ENCODE peak calls at places on chromosome 18, in six cellular contexts. S is GM13977; A is choroid plexus epithelial cell; K is cardiac fibroblast; M is CD8-positive, alpha-beta T cell; O is HL-60. D is an unnamed sample.

GRCh38 chr18:58496231-58496630 is 132.7 kb downstream of the ALPK2 start:
- DNase-seq in S (no peak), A (no peak), K (peak), M (no peak), O (no peak), D (no peak)

GRCh38 chr18:39742015-39742466 is 2176.4 kb upstream of the CELF4 start:
- DNase-seq in S (no peak), A (no peak), K (no peak), M (no peak), O (no peak), D (no peak)

GRCh38 chr18:75064513-75064905 is 144.4 kb downstream of the PTGR3 start:
- DNase-seq in S (no peak), A (no peak), K (no peak), M (no peak), O (no peak), D (no peak)

GRCh38 chr18:7946724-7947377 is 379.7 kb downstream of the PTPRM start:
- DNase-seq in S (no peak), A (peak), K (peak), M (no peak), O (no peak), D (peak)

GRCh38 chr18:23519725-23520124 is 16.4 kb downstream of the RMC1 start:
- DNase-seq in S (no peak), A (no peak), K (peak), M (no peak), O (no peak), D (no peak)

GRCh38 chr18:63892544-63892943 is 5.0 kb downstream of the SERPINB2 start:
- DNase-seq in S (no peak), A (no peak), K (peak), M (no peak), O (peak), D (no peak)

GRCh38 chr18:45841765-45842442 is 16.4 kb downstream of the SIGLEC15 start:
- DNase-seq in S (no peak), A (no peak), K (no peak), M (no peak), O (no peak), D (no peak)

GRCh38 chr18:59033361-59033760 is 106.3 kb upstream of the SEC11C start:
- DNase-seq in S (no peak), A (peak), K (no peak), M (no peak), O (no peak), D (no peak)

GRCh38 chr18:10170375-10170774 is 256.6 kb downstream of the VAPA start:
- DNase-seq in S (no peak), A (no peak), K (peak), M (no peak), O (no peak), D (no peak)

GRCh38 chr18:9952633-9953416 is 39.0 kb downstream of the VAPA start:
- DNase-seq in S (no peak), A (peak), K (no peak), M (no peak), O (no peak), D (no peak)

GRCh38 chr18:25190468-25190867 is 161.5 kb downstream of the ZNF521 start:
- DNase-seq in S (no peak), A (no peak), K (no peak), M (no peak), O (no peak), D (no peak)

GRCh38 chr18:44835555-44836156 is 155.0 kb downstream of the SETBP1 start:
- DNase-seq in S (no peak), A (no peak), K (no peak), M (no peak), O (no peak), D (no peak)

GRCh38 chr18:50812834-50813233 is 7.0 kb downstream of the MRO start:
- DNase-seq in S (no peak), A (no peak), K (no peak), M (no peak), O (no peak), D (no peak)

GRCh38 chr18:50715919-50716318 is 103.9 kb downstream of the MRO start:
- DNase-seq in S (no peak), A (peak), K (peak), M (no peak), O (no peak), D (no peak)

GRCh38 chr18:51196116-51196810 is 1.2 kb downstream of the MEX3C start:
- DNase-seq in S (no peak), A (peak), K (peak), M (peak), O (no peak), D (peak)

GRCh38 chr18:35736696-35737095 is 155.2 kb downstream of the GALNT1 start:
- DNase-seq in S (no peak), A (no peak), K (peak), M (no peak), O (no peak), D (no peak)

GRCh38 chr18:14948163-14948540 is 200.2 kb downstream of the ANKRD30B start:
- DNase-seq in S (no peak), A (no peak), K (no peak), M (no peak), O (no peak), D (no peak)

GRCh38 chr18:45734944-45735343 is 11.0 kb downstream of the SLC14A1 start:
- DNase-seq in S (no peak), A (no peak), K (no peak), M (no peak), O (no peak), D (no peak)

GRCh38 chr18:8844721-8845148 is 139.4 kb downstream of the MTCL1 start:
- DNase-seq in S (no peak), A (no peak), K (no peak), M (no peak), O (no peak), D (no peak)

GRCh38 chr18:61765097-61765496 is 127.7 kb downstream of the RNF152 start:
- DNase-seq in S (no peak), A (peak), K (peak), M (no peak), O (no peak), D (no peak)

GRCh38 chr18:59484796-59485328 is 125.8 kb upstream of the LMAN1 start:
- DNase-seq in S (no peak), A (peak), K (peak), M (no peak), O (no peak), D (no peak)

GRCh38 chr18:477565-477964 is 22.9 kb downstream of the COLEC12 start:
- DNase-seq in S (peak), A (no peak), K (no peak), M (no peak), O (no peak), D (no peak)

GRCh38 chr18:48834421-48835011 is 116.2 kb downstream of the SMAD7 start:
- DNase-seq in S (peak), A (peak), K (peak), M (peak), O (peak), D (peak)

GRCh38 chr18:46950064-46950656 is 32.8 kb downstream of the KATNAL2 start:
- DNase-seq in S (peak), A (peak), K (peak), M (no peak), O (no peak), D (no peak)

GRCh38 chr18:75745147-75745546 is 317.6 kb upstream of the SMIM21 start:
- DNase-seq in S (no peak), A (no peak), K (no peak), M (no peak), O (no peak), D (no peak)

GRCh38 chr18:10042492-10042891 is 128.7 kb downstream of the VAPA start:
- DNase-seq in S (no peak), A (peak), K (no peak), M (no peak), O (no peak), D (no peak)

GRCh38 chr18:39774957-39775582 is 2180.0 kb upstream of the PIK3C3 start:
- DNase-seq in S (no peak), A (no peak), K (no peak), M (no peak), O (no peak), D (no peak)

GRCh38 chr18:50286391-50287027 is 983 bp downstream of the CXXC1 start:
- DNase-seq in S (no peak), A (peak), K (peak), M (no peak), O (no peak), D (no peak)

GRCh38 chr18:13684546-13684945 is 41.8 kb downstream of the FAM210A start:
- DNase-seq in S (no peak), A (peak), K (no peak), M (no peak), O (no peak), D (no peak)

GRCh38 chr18:13681701-13682100 is 44.7 kb downstream of the FAM210A start:
- DNase-seq in S (no peak), A (no peak), K (no peak), M (no peak), O (no peak), D (no peak)

GRCh38 chr18:13676499-13676898 is 49.9 kb downstream of the FAM210A start:
- DNase-seq in S (no peak), A (no peak), K (no peak), M (no peak), O (no peak), D (no peak)

GRCh38 chr18:13680612-13681011 is 45.7 kb downstream of the FAM210A start:
- DNase-seq in S (no peak), A (peak), K (peak), M (no peak), O (no peak), D (peak)
- TF ChIP-seq CTCF in S (peak), A (peak), K (peak), M (peak), O (no peak), D (peak)

DNA sequence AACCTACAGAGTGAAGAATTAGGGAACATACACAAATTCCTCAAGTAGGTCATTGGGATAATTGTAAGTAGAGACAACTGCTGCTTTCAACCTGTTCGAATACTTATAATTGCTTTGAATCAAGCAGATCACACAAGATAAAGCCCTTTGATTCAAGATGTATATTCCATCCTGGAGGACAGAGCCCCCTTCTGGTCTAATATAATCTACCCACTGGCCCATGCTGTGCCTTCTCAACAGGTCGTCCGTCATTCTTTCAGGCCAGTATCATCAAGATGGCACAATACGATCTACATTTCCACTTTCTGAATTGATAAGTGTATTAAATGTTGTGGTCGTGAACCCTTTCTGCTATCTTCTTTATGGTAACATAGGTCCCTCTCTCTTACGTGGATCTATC is 387.0 kb upstream of the CDH19 start:
- DNase-seq in S (no peak), A (no peak), K (no peak), M (no peak), O (no peak), D (no peak)
- TF ChIP-seq CTCF in S (no peak), A (no peak), K (no peak), M (no peak), O (no peak), D (no peak)

DNA sequence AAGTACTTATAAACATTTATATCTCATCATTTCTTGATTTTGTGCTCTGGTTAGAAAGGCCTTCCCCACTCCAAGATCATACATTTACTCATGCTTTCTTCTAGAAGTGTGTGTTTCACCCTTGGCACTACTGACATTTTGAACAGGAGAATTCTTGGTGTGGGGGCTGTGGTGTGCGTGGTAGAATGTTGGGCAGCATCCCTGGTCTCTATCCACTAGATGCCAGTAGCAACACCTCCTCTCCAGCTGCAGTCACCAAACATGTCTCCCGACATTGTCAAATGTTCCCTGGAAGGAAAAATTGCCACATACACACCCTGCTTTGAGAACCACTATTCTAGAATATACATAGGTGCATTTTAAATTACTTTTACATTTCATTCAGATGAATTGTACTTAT is 8.7 kb upstream of the TGIF1 start:
- DNase-seq in S (no peak), A (peak), K (peak), M (no peak), O (no peak), D (no peak)
- TF ChIP-seq CTCF in S (no peak), A (peak), K (no peak), M (peak), O (peak), D (no peak)

DNA sequence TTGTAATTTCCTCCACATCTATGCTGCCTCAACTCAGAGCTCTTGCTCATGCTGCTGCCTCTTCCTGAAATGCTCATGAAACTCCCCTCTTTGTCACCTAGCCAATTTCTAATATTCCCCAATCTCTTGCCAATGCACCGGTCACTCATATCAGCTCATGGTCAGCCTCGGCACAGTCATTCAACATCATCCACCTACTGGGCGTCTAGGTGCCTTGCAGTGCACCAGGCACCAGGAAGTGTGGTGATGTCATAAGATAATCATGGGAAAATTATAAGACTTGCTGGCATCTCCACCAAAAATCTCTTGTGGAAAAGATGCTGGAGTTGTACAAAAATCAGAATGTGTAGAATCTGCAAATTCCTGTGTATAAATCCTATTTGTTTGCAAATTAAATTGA is 52.6 kb upstream of the RAB27B start:
- DNase-seq in S (no peak), A (peak), K (peak), M (no peak), O (no peak), D (no peak)
- TF ChIP-seq CTCF in S (no peak), A (peak), K (peak), M (no peak), O (no peak), D (no peak)

DNA sequence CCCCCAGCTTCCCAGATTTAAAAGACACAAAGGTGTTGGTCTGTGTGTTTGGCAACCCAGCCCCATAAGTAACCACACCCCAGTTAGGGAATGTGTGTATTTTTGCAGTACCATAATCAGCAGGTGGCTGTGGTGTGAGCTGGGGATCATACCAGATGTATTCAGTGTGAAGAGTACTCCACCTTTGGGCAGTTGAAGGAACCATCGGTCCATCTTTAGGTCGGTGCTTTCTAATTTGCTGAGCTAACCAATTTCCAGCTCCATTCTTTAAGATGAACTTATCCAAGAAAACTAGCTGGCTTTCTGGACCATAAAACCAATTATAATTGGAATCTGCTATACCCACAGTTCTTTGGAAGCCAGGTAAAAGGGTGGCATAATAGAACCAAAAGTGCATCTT is 3.2 kb downstream of the DSEL start:
- DNase-seq in S (no peak), A (peak), K (no peak), M (no peak), O (no peak), D (no peak)
- TF ChIP-seq CTCF in S (peak), A (peak), K (peak), M (no peak), O (no peak), D (no peak)

D was measured in glutamatergic neuron.